ENCODE peak calls at places on chromosomes 2 and 18, in ten cellular contexts. O, U, H, F, D, C, X, V, Q and B are unnamed samples.

GRCh38 chr2:653645-654425 is 23.4 kb downstream of the TMEM18 start:
- DNase-seq in O (no peak), U (no peak), H (no peak), F (no peak), D (no peak), C (peak; percentile 36), X (no peak), V (no peak), Q (peak; percentile 84), B (no peak)

GRCh38 chr2:101206080-101206479 is 46.6 kb upstream of the CNOT11 start:
- DNase-seq in O (no peak), U (no peak), H (no peak), F (no peak), D (no peak), C (no peak), X (no peak), V (no peak), Q (no peak), B (no peak)

GRCh38 chr2:3297523-3297922 is 80.1 kb downstream of the EIPR1 start:
- DNase-seq in O (no peak), U (no peak), H (no peak), F (no peak), D (no peak), C (no peak), X (no peak), V (no peak), Q (no peak), B (no peak)

GRCh38 chr18:13395577-13395976 is 177.0 kb downstream of the LDLRAD4 start:
- DNase-seq in O (no peak), U (no peak), H (no peak), F (no peak), D (no peak), C (no peak), X (no peak), V (no peak), Q (no peak), B (no peak)

GRCh38 chr2:63983986-63984605 is 35.1 kb downstream of the VPS54 start:
- DNase-seq in O (no peak), U (no peak), H (no peak), F (no peak), D (no peak), C (no peak), X (peak; percentile 31), V (no peak), Q (no peak), B (no peak)

GRCh38 chr2:160308915-160309314 is 108.8 kb upstream of the ITGB6 start:
- DNase-seq in O (no peak), U (no peak), H (no peak), F (no peak), D (no peak), C (no peak), X (no peak), V (no peak), Q (no peak), B (no peak)

GRCh38 chr2:234533631-234534030 is 36.8 kb upstream of the ARL4C start:
- DNase-seq in O (no peak), U (no peak), H (no peak), F (no peak), D (no peak), C (no peak), X (peak; percentile 63), V (no peak), Q (no peak), B (no peak)

GRCh38 chr18:11005528-11005927 is 143.8 kb downstream of the PIEZO2 start:
- DNase-seq in O (no peak), U (no peak), H (no peak), F (peak; percentile 98), D (no peak), C (peak; percentile 90), X (no peak), V (no peak), Q (peak; percentile 93), B (no peak)

GRCh38 chr18:8350628-8351027 is 258.6 kb upstream of the RAB12 start:
- DNase-seq in O (no peak), U (no peak), H (no peak), F (no peak), D (no peak), C (no peak), X (no peak), V (no peak), Q (no peak), B (no peak)

GRCh38 chr2:219087848-219088247 is 27.1 kb upstream of the IHH start:
- DNase-seq in O (no peak), U (no peak), H (no peak), F (no peak), D (no peak), C (no peak), X (no peak), V (no peak), Q (no peak), B (no peak)
- H3K4me1 ChIP-seq in O (no peaks in the 10 kb centered on the region), U (no peaks in the 10 kb centered on the region), H (no peaks in the 10 kb centered on the region), F (no peaks in the 10 kb centered on the region), D (no peaks in the 10 kb centered on the region), C (no peaks in the 10 kb centered on the region), X (no peaks in the 10 kb centered on the region), V (no peaks in the 10 kb centered on the region), Q (no peaks in the 10 kb centered on the region), B (no peaks in the 10 kb centered on the region)

DNA sequence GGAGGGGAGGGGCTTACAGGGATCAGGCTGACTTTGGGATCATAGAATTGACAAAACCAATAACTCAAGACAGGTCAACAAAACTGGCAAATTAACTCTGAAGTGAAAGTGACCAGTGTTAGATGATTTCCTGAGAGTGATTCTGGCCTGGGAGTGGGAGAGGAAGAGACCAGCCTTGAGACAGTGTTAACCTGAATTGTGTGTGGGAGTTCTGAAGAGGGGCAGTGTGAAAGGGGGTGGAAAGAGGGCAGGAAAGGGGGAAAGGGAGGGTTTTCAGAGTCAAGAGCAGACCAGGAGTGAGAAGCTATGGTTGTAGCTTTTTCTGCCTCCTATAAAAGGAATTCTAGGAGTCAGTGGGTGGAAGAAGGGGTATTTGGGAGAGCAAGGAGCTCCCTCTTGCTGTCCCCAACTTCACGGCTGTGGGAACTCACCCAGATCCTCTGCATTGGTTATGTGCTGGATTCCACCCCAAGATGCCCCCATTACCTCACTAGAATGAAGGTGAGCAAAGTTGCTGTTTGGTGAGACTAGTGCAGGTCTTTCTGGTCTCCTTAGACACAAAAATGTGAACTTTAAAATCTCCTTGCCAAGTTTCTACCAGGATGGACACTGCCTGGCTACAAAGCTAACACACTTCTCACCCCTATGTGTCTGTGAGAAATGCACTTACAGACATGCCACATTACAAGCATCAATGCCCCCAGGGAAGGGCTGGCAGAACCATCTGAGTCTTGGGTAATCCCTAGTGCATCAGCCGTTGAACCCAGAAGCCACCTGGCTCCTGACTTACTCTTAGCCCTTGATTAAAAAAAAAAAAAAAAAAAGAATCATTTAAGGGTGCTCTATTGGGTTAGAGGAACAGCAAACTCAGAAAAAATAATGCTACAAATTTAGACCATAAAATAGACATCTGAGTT is 61.6 kb downstream of the BMP10 start:
- DNase-seq in O (no peak), U (no peak), H (no peak), F (no peak), D (no peak), C (no peak), X (no peak), V (no peak), Q (peak; percentile 60), B (no peak)
- H3K27ac ChIP-seq in O (no peak overlapping the region), U (peak overlapping the region; percentile 3), H (no peak overlapping the region), F (no peak overlapping the region), D (peak overlapping the region; percentile 24), C (no peak overlapping the region), X (no peak overlapping the region), V (peak overlapping the region; percentile 59), Q (no peak overlapping the region), B (no peak overlapping the region)

GRCh38 chr2:28338754-28339325 is 53.8 kb upstream of the FOSL2 start:
- DNase-seq in O (no peak), U (no peak), H (no peak), F (no peak), D (no peak), C (peak; percentile 54), X (no peak), V (no peak), Q (no peak), B (no peak)
- H3K4me1 ChIP-seq in O (peaks cover 54% of the 10 kb centered on the region), U (no peaks in the 10 kb centered on the region), H (peaks cover 3% of the 10 kb centered on the region), F (peaks cover 17% of the 10 kb centered on the region), D (no peaks in the 10 kb centered on the region), C (no peaks in the 10 kb centered on the region), X (peaks cover 13% of the 10 kb centered on the region), V (no peaks in the 10 kb centered on the region), Q (peaks cover 48% of the 10 kb centered on the region), B (peaks cover 16% of the 10 kb centered on the region)

DNA sequence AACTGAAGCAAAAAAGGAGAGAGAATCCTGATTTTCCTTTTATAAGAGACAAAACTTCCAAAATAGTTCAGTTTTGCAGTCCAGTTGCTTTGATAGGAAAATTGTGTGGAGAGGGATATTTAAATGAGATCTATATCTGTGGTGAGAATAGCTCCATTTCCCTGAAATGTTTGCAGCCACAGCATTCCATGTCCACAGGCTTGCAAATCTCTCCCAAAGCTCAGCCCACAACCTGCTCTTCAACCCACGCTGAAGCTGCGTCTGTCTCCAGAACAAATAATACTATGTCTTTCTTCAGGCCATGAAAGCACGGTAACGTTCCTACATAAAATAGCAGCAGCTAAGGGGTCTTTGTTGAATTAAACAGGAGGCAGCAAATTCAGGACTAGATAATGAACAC is 31.8 kb downstream of the TMEM17 start:
- DNase-seq in O (no peak), U (no peak), H (no peak), F (no peak), D (no peak), C (no peak), X (no peak), V (no peak), Q (no peak), B (no peak)
- H3K27ac ChIP-seq in O (no peak overlapping the region), U (no peak overlapping the region), H (no peak overlapping the region), F (no peak overlapping the region), D (no peak overlapping the region), C (peak overlapping the region; percentile 83), X (no peak overlapping the region), V (no peak overlapping the region), Q (peak overlapping the region; percentile 74), B (no peak overlapping the region)

DNA sequence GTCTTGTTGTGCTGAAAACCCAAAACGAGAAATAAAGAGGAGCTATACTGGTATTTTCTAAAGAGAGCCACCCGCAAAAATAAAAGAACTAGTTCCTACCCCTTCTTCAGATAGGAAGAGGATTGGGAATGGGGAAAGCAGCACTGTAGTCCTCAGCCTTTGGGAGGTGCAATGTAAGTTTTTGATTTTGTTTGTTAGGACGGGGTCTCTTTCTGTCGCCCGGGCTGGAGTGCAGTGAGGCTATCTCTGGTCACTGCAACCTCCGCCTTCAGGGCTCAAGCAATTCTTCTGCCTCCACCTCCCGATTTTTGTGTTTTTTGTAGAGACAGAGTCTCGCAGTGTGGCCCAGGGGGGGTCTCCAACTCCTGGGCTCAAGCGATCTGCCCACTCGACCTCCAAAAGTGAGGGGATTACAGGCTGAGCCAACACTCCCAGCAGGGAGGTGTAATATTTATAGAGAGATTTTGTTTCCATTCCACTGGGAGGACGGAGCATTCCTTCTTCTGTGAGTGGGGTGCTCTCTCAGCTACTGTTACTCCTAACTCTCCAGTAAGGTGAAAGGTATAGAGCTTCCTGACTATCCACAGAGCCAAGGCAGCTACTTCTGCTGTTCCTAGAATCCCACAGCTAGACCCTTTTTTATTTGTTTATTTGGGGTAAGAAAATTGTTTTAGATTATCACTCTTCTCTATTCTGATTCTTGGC is 13.1 kb upstream of the GULP1 start:
- DNase-seq in O (no peak), U (no peak), H (no peak), F (no peak), D (no peak), C (peak; percentile 49), X (no peak), V (no peak), Q (no peak), B (no peak)
- H3K4me1 ChIP-seq in O (no peaks in the 10 kb centered on the region), U (no peaks in the 10 kb centered on the region), H (no peaks in the 10 kb centered on the region), F (no peaks in the 10 kb centered on the region), D (no peaks in the 10 kb centered on the region), C (no peaks in the 10 kb centered on the region), X (no peaks in the 10 kb centered on the region), V (no peaks in the 10 kb centered on the region), Q (no peaks in the 10 kb centered on the region), B (no peaks in the 10 kb centered on the region)